ENCODE peak calls at places on chromosomes 4 and X, in seven cellular contexts. M is heart right ventricle; U is keratinocyte; T is activated CD4-positive, alpha-beta T cell treated with anti-CD3 and anti-CD28 coated beads for 48 hours; E is NCI-H2029 treated with DMSO at 0.1 percent for 48 hours; I is foreskin keratinocyte; F is fibroblast of pulmonary artery. J is an unnamed sample.

GRCh38 chrX:49209434-49210251 is 9.7 kb upstream of the SYP start:
- DNase-seq in M (no peak), U (no peak), T (no peak), E (no peak), I (no peak), F (no peak), J (no peak)

GRCh38 chrX:50971390-50971789 is 60.9 kb downstream of the BMP15 start:
- DNase-seq in M (no peak), U (no peak), T (peak), E (no peak), I (no peak), F (no peak), J (no peak)

GRCh38 chrX:71540801-71541545 is 8.1 kb downstream of the OGT start:
- DNase-seq in M (no peak), U (no peak), T (no peak), E (no peak), I (no peak), F (no peak), J (no peak)

GRCh38 chr4:68256284-68256683 is 10.8 kb upstream of the TMPRSS11B start:
- DNase-seq in M (no peak), U (no peak), T (no peak), E (no peak), I (no peak), F (peak), J (no peak)

GRCh38 chr4:150782921-150783320 is 201.0 kb downstream of the MAB21L2 start:
- DNase-seq in M (no peak), U (no peak), T (no peak), E (no peak), I (no peak), F (peak), J (no peak)

GRCh38 chr4:96009720-96010119 is 169.8 kb downstream of the PDHA2 start:
- DNase-seq in M (no peak), U (no peak), T (no peak), E (no peak), I (no peak), F (peak), J (no peak)

GRCh38 chrX:153469811-153470410 is 465 bp downstream of the HAUS7 start:
- DNase-seq in M (no peak), U (no peak), T (peak), E (no peak), I (no peak), F (peak), J (peak)

GRCh38 chr4:10731690-10732089 is 47.1 kb upstream of the CLNK start:
- DNase-seq in M (no peak), U (no peak), T (no peak), E (no peak), I (no peak), F (no peak), J (no peak)

GRCh38 chr4:11427201-11427996 is 1.3 kb downstream of the HS3ST1 start:
- DNase-seq in M (peak), U (no peak), T (no peak), E (no peak), I (no peak), F (no peak), J (peak)

GRCh38 chr4:80207172-80207583 is 9.9 kb downstream of the PRDM8 start:
- DNase-seq in M (no peak), U (no peak), T (no peak), E (no peak), I (no peak), F (no peak), J (no peak)

GRCh38 chr4:63296773-63297172 is 1112.5 kb downstream of the TECRL start:
- DNase-seq in M (no peak), U (no peak), T (no peak), E (no peak), I (no peak), F (no peak), J (no peak)

GRCh38 chrX:123779908-123780396 is 47.1 kb upstream of the THOC2 start:
- DNase-seq in M (no peak), U (no peak), T (no peak), E (no peak), I (no peak), F (no peak), J (no peak)

GRCh38 chrX:74535633-74536141 is 78.7 kb downstream of the RLIM start:
- DNase-seq in M (peak), U (no peak), T (peak), E (no peak), I (peak), F (peak), J (peak)

GRCh38 chr4:78880874-78881492 is 58.3 kb downstream of the PAQR3 start:
- DNase-seq in M (no peak), U (no peak), T (no peak), E (no peak), I (no peak), F (no peak), J (no peak)

GRCh38 chrX:72381439-72382198 is 75.9 kb upstream of the CITED1 start:
- DNase-seq in M (no peak), U (no peak), T (no peak), E (peak), I (no peak), F (peak), J (no peak)

GRCh38 chrX:111492085-111492484 is 19.4 kb upstream of the SERTM2 start:
- DNase-seq in M (no peak), U (no peak), T (no peak), E (no peak), I (no peak), F (no peak), J (no peak)

GRCh38 chr4:878796-879729 is 53.1 kb downstream of the GAK start:
- DNase-seq in M (no peak), U (no peak), T (peak), E (no peak), I (no peak), F (no peak), J (no peak)

GRCh38 chr4:180060159-180060889 is 2182.9 kb upstream of the TENM3 start:
- DNase-seq in M (no peak), U (no peak), T (no peak), E (peak), I (no peak), F (no peak), J (no peak)

GRCh38 chr4:11698033-11698432 is 269.3 kb upstream of the HS3ST1 start:
- DNase-seq in M (no peak), U (no peak), T (no peak), E (no peak), I (no peak), F (no peak), J (no peak)

GRCh38 chr4:107913283-107913899 is 18.0 kb upstream of the CYP2U1 start:
- DNase-seq in M (no peak), U (peak), T (peak), E (peak), I (no peak), F (peak), J (peak)

GRCh38 chr4:106095408-106095807 is 200.1 kb downstream of the NPNT start:
- DNase-seq in M (no peak), U (no peak), T (no peak), E (no peak), I (no peak), F (peak), J (no peak)

GRCh38 chr4:152989554-152989970 is 53.4 kb downstream of the FHDC1 start:
- DNase-seq in M (no peak), U (no peak), T (no peak), E (no peak), I (no peak), F (no peak), J (no peak)

GRCh38 chr4:138275946-138276621 is 33.9 kb upstream of the SLC7A11 start:
- DNase-seq in M (no peak), U (peak), T (no peak), E (no peak), I (peak), F (peak), J (no peak)

GRCh38 chr4:128159967-128160366 is 98.9 kb downstream of the LARP1B start:
- DNase-seq in M (no peak), U (no peak), T (no peak), E (no peak), I (no peak), F (peak), J (no peak)

GRCh38 chr4:176156656-176157055 is 38.7 kb downstream of the SPATA4 start:
- DNase-seq in M (no peak), U (no peak), T (no peak), E (no peak), I (no peak), F (peak), J (no peak)

GRCh38 chrX:111352424-111352823 is 59.6 kb downstream of the DCX start:
- DNase-seq in M (no peak), U (no peak), T (no peak), E (no peak), I (no peak), F (peak), J (no peak)

GRCh38 chr4:128347930-128348660 is 60.5 kb upstream of the PGRMC2 start:
- DNase-seq in M (no peak), U (no peak), T (no peak), E (no peak), I (no peak), F (peak), J (no peak)

GRCh38 chr4:55442541-55442940 is 46.8 kb downstream of the TMEM165 start:
- DNase-seq in M (no peak), U (no peak), T (no peak), E (no peak), I (no peak), F (no peak), J (no peak)

GRCh38 chrX:103722505-103722904 is 11.8 kb downstream of the TMEM31 start:
- DNase-seq in M (no peak), U (no peak), T (no peak), E (no peak), I (peak), F (peak), J (peak)

GRCh38 chr4:41304221-41304620 is 47.5 kb downstream of the UCHL1 start:
- DNase-seq in M (no peak), U (no peak), T (no peak), E (peak), I (no peak), F (no peak), J (no peak)

GRCh38 chrX:57918750-57919436 is 8.6 kb upstream of the ZXDA start:
- DNase-seq in M (peak), U (no peak), T (peak), E (no peak), I (no peak), F (peak), J (no peak)

GRCh38 chrX:49284212-49284611 is 14.6 kb downstream of the PPP1R3F start:
- DNase-seq in M (no peak), U (no peak), T (no peak), E (no peak), I (no peak), F (no peak), J (no peak)

GRCh38 chrX:790031-790430 is 159.4 kb downstream of the SHOX start:
- DNase-seq in M (no peak), U (no peak), T (no peak), E (no peak), I (no peak), F (no peak), J (no peak)

J was measured in ovary.